ENCODE peak calls at places on chromosomes 6 and 20, in four cellular contexts. U is HepG2, Y is A549, M is K562. R is an unnamed sample.

GRCh38 chr6:32843979-32844838 is at the start of gene PSMB8:
- DNase-seq in Y (peak; percentile 87), M (peak; percentile 92), U (peak; percentile 96), R (peak; percentile 95)

GRCh38 chr20:3172933-3173581 is at the start of gene LZTS3:
- DNase-seq in Y (peak; percentile 62), M (peak; percentile 84), U (peak; percentile 63), R (peak; percentile 92)

GRCh38 chr20:32470025-32470861 is 112.1 kb downstream of the ASXL1 start:
- DNase-seq in Y (peak; percentile 66), M (peak; percentile 51), U (peak; percentile 71), R (no peak)

GRCh38 chr6:129498950-129499870 is 210.8 kb downstream of the ARHGAP18 start:
- DNase-seq in Y (peak; percentile 52), U (peak; percentile 58), M (peak; percentile 31), R (no peak)

GRCh38 chr6:142692942-142693341 is 252.0 kb downstream of the HIVEP2 start:
- DNase-seq in M (peak; percentile 69), U (peak; percentile 62), Y (peak; percentile 48), R (peak; percentile 25)

GRCh38 chr20:11995750-11996567 is 78.3 kb downstream of the BTBD3 start:
- DNase-seq in U (no peak), M (no peak), Y (no peak), R (no peak)

GRCh38 chr6:3411967-3412778 is 44.7 kb downstream of the SLC22A23 start:
- DNase-seq in U (peak; percentile 84), M (no peak), Y (no peak), R (no peak)

GRCh38 chr6:82963527-82963926 is 102.1 kb downstream of the UBE3D start:
- DNase-seq in U (no peak), Y (peak; percentile 42), M (no peak), R (no peak)

GRCh38 chr20:53033176-53033575 is 61.0 kb downstream of the TSHZ2 start:
- DNase-seq in M (no peak), U (no peak), Y (no peak), R (no peak)

GRCh38 chr6:44977406-44977740 is 350.8 kb upstream of the RUNX2 start:
- DNase-seq in M (no peak), Y (no peak), U (no peak), R (no peak)

GRCh38 chr6:7050911-7051779 is 56.6 kb upstream of the RREB1 start:
- DNase-seq in M (no peak), Y (peak; percentile 64), U (no peak), R (peak; percentile 81)

GRCh38 chr6:83265384-83265783 is 72.2 kb downstream of the RWDD2A start:
- DNase-seq in Y (no peak), M (no peak), U (no peak), R (no peak)

GRCh38 chr6:111795558-111795957 is 77.7 kb downstream of the FYN start:
- DNase-seq in M (no peak), U (no peak), Y (no peak), R (no peak)
- H3K4me1 ChIP-seq in M (no peaks in the 10 kb centered on the region), U (peaks cover 69% of the 10 kb centered on the region), Y (no peaks in the 10 kb centered on the region), R (peaks cover 14% of the 10 kb centered on the region)

DNA sequence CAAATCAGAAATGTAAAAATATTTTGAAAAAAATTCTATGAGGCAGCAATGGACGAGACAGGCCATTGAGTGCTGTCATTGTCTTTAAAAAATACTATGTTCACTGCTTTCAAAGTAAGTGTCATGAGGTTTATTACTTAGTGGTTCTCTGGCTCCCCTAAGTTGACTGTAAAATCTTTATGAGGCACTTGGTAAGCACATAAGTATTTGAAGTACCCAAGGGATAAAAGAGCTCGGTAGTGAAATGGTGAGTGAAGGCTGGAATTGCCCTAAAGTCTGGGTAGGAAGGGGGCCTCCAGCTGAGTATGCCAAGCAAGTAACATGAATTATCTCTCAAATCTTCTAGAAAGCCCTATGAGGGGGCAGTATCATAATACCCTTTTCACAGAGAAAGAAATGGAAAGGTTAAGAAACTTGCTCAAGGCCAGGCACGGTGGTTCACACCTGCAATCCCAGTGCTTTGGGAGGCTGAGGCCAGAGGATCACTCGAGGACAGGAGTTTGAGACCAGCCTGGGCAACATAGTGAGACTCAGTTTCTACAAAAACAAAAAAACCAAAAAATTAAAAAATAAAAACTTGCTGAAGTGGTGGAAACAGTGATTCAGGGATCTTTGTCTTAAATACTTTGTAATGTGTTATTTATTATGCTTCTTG is 5.5 kb upstream of the CTCFL start:
- DNase-seq in U (no peak), M (no peak), Y (no peak), R (no peak)
- TF ChIP-seq JUN in U (no peak), M (no peak), Y (no peak), R (no peak)

GRCh38 chr6:163946437-163946836 is 531.9 kb downstream of the QKI start:
- DNase-seq in M (no peak), Y (no peak), U (no peak), R (peak; percentile 22)
- H3K4me1 ChIP-seq in M (no peaks in the 10 kb centered on the region), Y (no peaks in the 10 kb centered on the region), U (no peaks in the 10 kb centered on the region), R (peaks cover 8% of the 10 kb centered on the region)

DNA sequence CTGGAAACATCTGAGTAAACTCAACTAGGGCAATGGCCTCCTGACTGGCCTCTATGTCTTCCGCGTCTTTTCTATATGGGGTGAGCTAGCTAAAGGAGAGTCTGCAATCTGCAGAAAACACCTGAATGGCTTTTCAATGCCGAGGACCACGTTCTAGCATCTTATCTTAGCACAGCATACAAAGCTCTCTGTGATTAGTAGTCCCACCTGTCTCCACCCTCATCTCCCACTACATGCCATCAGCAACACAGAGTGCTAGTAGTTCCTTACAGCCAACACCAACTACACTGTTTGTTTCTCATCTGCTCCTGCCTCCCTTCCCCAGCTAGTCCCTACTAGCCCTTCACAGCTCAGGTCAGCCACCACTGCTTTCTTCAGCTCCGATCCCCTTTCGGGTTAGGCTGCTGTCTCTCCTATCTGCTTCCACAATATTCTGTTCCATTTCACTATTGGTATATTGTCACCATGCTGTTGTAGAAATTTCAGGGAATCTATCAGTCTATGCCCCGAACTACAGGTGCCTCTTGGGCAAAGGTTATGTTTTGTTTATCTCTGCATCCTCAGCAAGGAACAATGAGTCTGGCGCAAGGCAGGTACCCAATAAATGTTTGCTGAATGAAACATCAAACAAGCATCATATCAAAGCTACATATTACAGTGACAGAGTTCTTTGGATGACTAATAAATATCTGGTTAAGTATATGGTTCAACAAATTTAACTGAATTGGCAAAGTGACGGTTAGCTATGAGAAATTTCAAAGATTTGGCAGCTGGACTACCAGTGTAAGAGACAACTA is 12.2 kb downstream of the LYRM4 start:
- DNase-seq in M (peak; percentile 31), U (no peak), Y (no peak), R (no peak)
- TF ChIP-seq JUN in M (no peak), U (no peak), Y (no peak), R (no peak)